ENCODE peak calls at places on chromosomes 16 and 17, in four cellular contexts. P is NCI-H1436; H is activated CD4-positive, alpha-beta T cell treated with anti-CD3 and anti-CD28 coated beads, Interleukin-2, amount 10 ng/mL, durations not matched to agents 7 days and 5 days; U is hepatocyte. G is an unnamed sample.

GRCh38 chr16:72131036-72131435 is 37.4 kb downstream of the DHX38 start:
- DNase-seq in U (no peak), H (no peak), P (no peak), G (no peak)

GRCh38 chr17:79528592-79529125 is 82.2 kb downstream of the RBFOX3 start:
- DNase-seq in P (no peak), U (no peak), H (no peak), G (no peak)

GRCh38 chr17:63356275-63356905 is 89.7 kb downstream of the CYB561 start:
- DNase-seq in P (no peak), H (no peak), U (peak), G (no peak)

GRCh38 chr16:86080982-86081381 is 182.0 kb downstream of the IRF8 start:
- DNase-seq in U (no peak), P (no peak), H (no peak), G (no peak)

GRCh38 chr17:14149751-14150150 is 80.4 kb downstream of the COX10 start:
- DNase-seq in H (no peak), U (no peak), P (no peak), G (no peak)

GRCh38 chr16:47817048-47817447 is 338.7 kb downstream of the ABCC12 start:
- DNase-seq in H (no peak), P (no peak), U (no peak), G (no peak)

GRCh38 chr16:67391424-67392300 is 1.6 kb downstream of the TPPP3 start:
- DNase-seq in P (no peak), H (no peak), U (no peak), G (peak)

GRCh38 chr16:58809213-58809612 is 75.1 kb upstream of the GOT2 start:
- DNase-seq in U (no peak), P (no peak), H (no peak), G (no peak)

GRCh38 chr17:43917348-43918025 is 10.2 kb upstream of the MPP2 start:
- DNase-seq in U (peak), P (no peak), H (peak), G (peak)

GRCh38 chr16:89827383-89828198 is 684 bp upstream of the SPIRE2 start:
- DNase-seq in U (peak), H (no peak), P (no peak), G (peak)

GRCh38 chr16:85289760-85290625 is 177.7 kb upstream of the CIBAR2 start:
- DNase-seq in H (no peak), U (no peak), P (no peak), G (no peak)

GRCh38 chr17:5541610-5542202 is 42.6 kb downstream of the NLRP1 start:
- DNase-seq in H (no peak), P (no peak), U (no peak), G (no peak)

GRCh38 chr17:55443904-55444303 is 22.3 kb upstream of the MMD start:
- DNase-seq in H (no peak), P (no peak), U (no peak), G (no peak)

GRCh38 chr16:9666834-9667480 is 515.3 kb downstream of the GRIN2A start:
- DNase-seq in P (no peak), U (no peak), H (no peak), G (no peak)

GRCh38 chr16:20865420-20866126 is 34.6 kb downstream of the DCUN1D3 start:
- DNase-seq in H (no peak), U (no peak), P (no peak), G (no peak)

GRCh38 chr16:78183886-78184553 is 84.6 kb downstream of the WWOX start:
- DNase-seq in U (peak), P (no peak), H (no peak), G (no peak)

GRCh38 chr17:49130891-49131290 is 1.7 kb upstream of the B4GALNT2 start:
- DNase-seq in U (no peak), P (no peak), H (no peak), G (no peak)

GRCh38 chr17:8909621-8910292 is 42.3 kb upstream of the PIK3R6 start:
- DNase-seq in P (no peak), H (no peak), U (no peak), G (no peak)

GRCh38 chr16:49660647-49661046 is 195.3 kb downstream of the ZNF423 start:
- DNase-seq in P (no peak), U (no peak), H (no peak), G (no peak)

GRCh38 chr17:74199306-74200092 is 4.0 kb upstream of the RPL38 start:
- DNase-seq in H (peak), P (peak), U (peak), G (peak)

GRCh38 chr16:66261826-66262225 is 104.7 kb upstream of the CDH5 start:
- DNase-seq in P (no peak), H (no peak), U (peak), G (no peak)

GRCh38 chr16:23704772-23705516 is 8.1 kb downstream of the ERN2 start:
- DNase-seq in U (no peak), P (no peak), H (no peak), G (no peak)

GRCh38 chr17:18041776-18042175 is 2.6 kb downstream of the GID4 start:
- DNase-seq in H (no peak), P (no peak), U (no peak), G (no peak)

GRCh38 chr17:21689604-21690003 is 2.7 kb upstream of the KCNJ18 start:
- DNase-seq in P (no peak), U (peak), H (no peak), G (peak)

GRCh38 chr16:21626659-21627277 is 25.6 kb downstream of the IGSF6 start:
- DNase-seq in H (peak), U (peak), P (no peak), G (no peak)

GRCh38 chr17:330993-331701 is 21.5 kb downstream of the RPH3AL start:
- DNase-seq in U (no peak), H (no peak), P (no peak), G (peak)

GRCh38 chr17:73431401-73432205 is 119.8 kb upstream of the CDC42EP4 start:
- DNase-seq in H (no peak), P (no peak), U (no peak), G (no peak)

GRCh38 chr17:15262291-15263205 is 2.6 kb downstream of the PMP22 start:
- DNase-seq in U (peak), H (no peak), P (no peak), G (peak)

GRCh38 chr17:82205720-82206508 is 6.7 kb downstream of the CCDC57 start:
- DNase-seq in P (peak), U (peak), H (peak), G (peak)

GRCh38 chr17:2549392-2550211 is 37.9 kb upstream of the METTL16 start:
- DNase-seq in H (no peak), P (no peak), U (no peak), G (no peak)

GRCh38 chr17:76145231-76146052 is 4.4 kb upstream of the FOXJ1 start:
- DNase-seq in H (peak), U (no peak), P (peak), G (no peak)

G was measured in left cardiac atrium.